ENCODE peak calls at places on chromosomes 7 and 10, in four cellular contexts. T, M, Q and I are unnamed samples. For H3K36me3, the result is how much of the 10 kb centered on the place peaks cover.

GRCh38 chr10:8296742-8297101 is 242.2 kb downstream of the GATA3 start:
- DNase-seq in T (no peak), M (no peak), Q (no peak), I (no peak)

GRCh38 chr7:81004098-81004497 is 85.2 kb upstream of the SEMA3C start:
- DNase-seq in T (no peak), M (no peak), Q (no peak), I (no peak)

GRCh38 chr7:1530946-1531262 is 402 bp downstream of the MAFK start:
- DNase-seq in T (no peak), M (no peak), Q (peak), I (no peak)

GRCh38 chr10:93716771-93717170 is 14.4 kb upstream of the FRA10AC1 start:
- DNase-seq in T (no peak), M (no peak), Q (no peak), I (no peak)

GRCh38 chr10:4443419-4443818 is 382.6 kb upstream of the AKR1E2 start:
- DNase-seq in T (no peak), M (no peak), Q (no peak), I (no peak)

GRCh38 chr7:155471728-155472127 is 13.8 kb downstream of the EN2 start:
- DNase-seq in T (no peak), M (no peak), Q (no peak), I (no peak)

GRCh38 chr10:113566888-113567287 is 14.0 kb downstream of the HABP2 start:
- DNase-seq in T (no peak), M (no peak), Q (no peak), I (no peak)

GRCh38 chr7:88184848-88185304 is 35.0 kb downstream of the SRI start:
- DNase-seq in T (no peak), M (no peak), Q (no peak), I (no peak)

GRCh38 chr10:16967000-16967865 is 150.0 kb upstream of the RSU1 start:
- DNase-seq in T (no peak), M (no peak), Q (peak), I (no peak)

GRCh38 chr7:7970620-7971307 is 2.2 kb downstream of the GLCCI1 start:
- DNase-seq in T (no peak), M (no peak), Q (no peak), I (no peak)

GRCh38 chr7:134527979-134528371 is 608 bp downstream of the AKR1B10 start:
- DNase-seq in T (no peak), M (no peak), Q (peak), I (no peak)

GRCh38 chr10:117980216-117980615 is 66.5 kb downstream of the RAB11FIP2 start:
- DNase-seq in T (no peak), M (no peak), Q (no peak), I (no peak)

GRCh38 chr10:59098811-59099452 is 77.5 kb upstream of the PHYHIPL start:
- DNase-seq in T (no peak), M (no peak), Q (peak), I (no peak)

GRCh38 chr10:75708060-75708459 is 276.6 kb downstream of the LRMDA start:
- DNase-seq in T (no peak), M (no peak), Q (peak), I (no peak)

GRCh38 chr7:91185771-91186170 is 78.5 kb upstream of the FZD1 start:
- DNase-seq in T (no peak), M (no peak), Q (no peak), I (no peak)

GRCh38 chr7:87599336-87599735 is 1.3 kb downstream of the ABCB1 start:
- DNase-seq in T (no peak), M (peak), Q (peak), I (peak)

GRCh38 chr7:119175916-119176627 is 951.6 kb downstream of the ANKRD7 start:
- DNase-seq in T (peak), M (no peak), Q (peak), I (peak)

GRCh38 chr7:16083931-16084330 is 337.4 kb downstream of the CRPPA start:
- DNase-seq in T (peak), M (no peak), Q (no peak), I (no peak)

GRCh38 chr7:69994907-69995542 is 396.8 kb downstream of the AUTS2 start:
- DNase-seq in T (no peak), M (no peak), Q (no peak), I (no peak)

GRCh38 chr7:87231715-87232114 is 12.2 kb upstream of the TMEM243 start:
- DNase-seq in T (no peak), M (no peak), Q (no peak), I (no peak)

GRCh38 chr10:127044191-127044590 is 139.0 kb downstream of the DOCK1 start:
- DNase-seq in T (no peak), M (no peak), Q (peak), I (no peak)

GRCh38 chr10:8060010-8060703 is 5.7 kb downstream of the GATA3 start:
- DNase-seq in T (no peak), M (no peak), Q (peak), I (peak)

GRCh38 chr7:27110977-27111752 is 8.7 kb upstream of the HOXA2 start:
- DNase-seq in T (no peak), M (no peak), Q (no peak), I (no peak)

GRCh38 chr10:130141878-130142277 is 5.7 kb downstream of the GLRX3 start:
- DNase-seq in T (no peak), M (no peak), Q (no peak), I (no peak)

GRCh38 chr10:67818323-67818722 is 19.7 kb downstream of the DNAJC12 start:
- DNase-seq in T (no peak), M (no peak), Q (peak), I (no peak)

GRCh38 chr10:100828744-100829102 is 83.3 kb downstream of the PAX2 start:
- DNase-seq in T (no peak), M (no peak), Q (peak), I (no peak)

GRCh38 chr10:49280001-49280408 is 19.0 kb upstream of the C10orf71 start:
- DNase-seq in T (no peak), M (no peak), Q (no peak), I (no peak)

GRCh38 chr7:74503061-74503460 is 49.4 kb downstream of the GTF2IRD1 start:
- DNase-seq in T (no peak), M (no peak), Q (no peak), I (no peak)

GRCh38 chr10:54463644-54464043 is 337.4 kb downstream of the PCDH15 start:
- DNase-seq in T (no peak), M (no peak), Q (no peak), I (no peak)

GRCh38 chr7:134730359-134730758 is 49.1 kb upstream of the CALD1 start:
- DNase-seq in T (no peak), M (no peak), Q (no peak), I (no peak)

GRCh38 chr10:118950190-118950658 is 79.3 kb upstream of the NANOS1 start:
- DNase-seq in T (no peak), M (no peak), Q (no peak), I (no peak)

GRCh38 chr7:48113270-48113669 is 24.2 kb downstream of the UPP1 start:
- DNase-seq in T (no peak), M (no peak), Q (no peak), I (no peak)

GRCh38 chr10:78829570-78829969 is 239.2 kb upstream of the ZMIZ1 start:
- DNase-seq in T (no peak), M (no peak), Q (no peak), I (no peak)
- H3K4me3 ChIP-seq in T (no peak), M (no peak), Q (no peak), I (no peak)

DNA sequence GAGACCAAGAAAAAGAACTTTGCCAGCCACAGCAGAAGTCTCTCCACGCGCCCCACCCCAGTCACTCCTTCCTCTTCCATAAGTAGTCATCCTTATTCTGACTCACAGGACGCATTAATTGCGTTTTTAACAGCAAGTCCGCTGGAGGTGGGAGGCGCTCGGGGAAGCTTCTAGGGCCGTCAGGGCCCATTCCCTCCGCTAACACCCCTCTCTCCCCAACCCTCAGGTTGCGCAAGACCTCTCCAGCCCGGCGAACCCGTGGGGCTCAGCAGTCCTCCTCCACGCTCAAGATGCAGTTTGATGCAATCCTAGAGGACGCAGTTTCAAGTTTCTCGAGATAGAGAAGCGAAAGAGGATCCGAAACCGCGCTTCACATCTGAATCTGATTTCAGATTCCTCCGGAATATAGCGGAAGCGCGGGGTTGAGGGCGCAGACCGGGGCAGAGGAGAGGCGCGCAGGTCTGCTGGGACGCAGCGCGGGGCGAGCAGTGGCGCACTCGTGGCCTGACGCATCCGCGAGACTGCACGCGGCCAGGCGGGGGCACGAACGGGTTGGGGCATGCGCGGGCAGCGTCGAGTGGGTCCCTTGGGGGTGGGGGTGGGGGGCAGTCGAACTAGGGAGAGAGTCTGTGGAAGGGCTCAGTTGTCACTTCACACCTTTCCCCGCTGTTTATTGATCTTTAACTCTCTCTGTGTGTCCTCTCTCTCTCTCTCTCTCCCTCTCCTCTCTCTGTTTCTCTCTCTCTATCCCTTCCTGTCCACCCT is 37.8 kb upstream of the PSAP start:
- DNase-seq in T (peak), M (peak), Q (peak), I (peak)
- TF ChIP-seq CTCF in T (no peak), M (no peak), Q (peak), I (peak)

DNA sequence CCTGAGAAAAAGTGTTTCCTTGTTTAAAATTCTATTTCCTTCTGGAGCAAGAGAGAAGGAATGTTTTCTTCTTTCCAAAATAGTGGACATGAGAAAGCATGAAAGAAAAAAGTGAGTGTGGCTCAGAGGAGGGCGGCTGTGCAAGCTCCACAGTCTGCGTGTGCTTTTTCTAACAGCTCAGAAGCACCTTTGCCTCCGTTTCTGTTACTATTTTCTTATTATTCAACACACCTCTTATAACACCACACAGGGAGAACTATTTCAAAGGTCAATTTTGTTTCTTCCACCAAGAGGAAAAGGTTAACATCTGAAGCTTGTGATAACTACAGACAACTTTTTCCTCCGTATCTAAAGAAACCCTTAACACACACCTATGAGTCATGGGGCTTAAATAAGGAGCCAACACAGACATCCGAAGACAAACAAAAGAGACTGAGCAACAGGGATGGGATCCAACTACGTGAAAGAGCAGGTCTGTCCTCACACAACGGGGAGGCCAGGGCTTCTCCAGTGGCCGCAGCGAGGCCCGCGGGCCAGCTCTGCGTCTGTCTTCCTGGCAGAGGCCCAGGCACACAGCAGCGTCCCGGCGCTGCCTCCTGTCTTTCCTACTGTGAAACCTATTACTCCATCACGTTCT is 36.2 kb upstream of the NCAPG2 start:
- DNase-seq in T (no peak), M (no peak), Q (peak), I (no peak)
- H3K36me3 ChIP-seq in T (under half), M (under half), Q (under half), I (under half)

GRCh38 chr10:12337407-12337806 is 11.9 kb upstream of the CAMK1D start:
- DNase-seq in T (no peak), M (no peak), Q (no peak), I (no peak)
- H3K4me3 ChIP-seq in T (no peak), M (no peak), Q (no peak), I (no peak)

DNA sequence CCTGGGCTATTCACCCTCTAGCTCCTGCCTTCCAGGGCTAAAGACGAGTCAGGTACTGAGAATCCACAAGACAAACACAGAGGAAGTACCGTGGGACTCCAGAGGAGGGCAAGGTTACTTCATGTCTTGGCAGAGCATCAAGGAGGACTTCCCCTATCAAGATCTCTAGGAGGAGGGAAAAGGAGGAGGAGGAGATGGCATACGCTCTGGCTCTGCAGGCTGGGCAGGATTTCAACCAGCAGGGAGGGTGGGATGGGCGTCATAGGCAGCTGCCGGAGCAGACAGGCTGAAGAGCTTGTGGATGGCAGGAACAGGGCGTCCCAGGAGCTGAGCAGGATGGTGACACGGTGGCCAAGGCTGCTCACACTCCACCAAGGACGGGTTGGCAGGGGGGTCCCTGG is 21.3 kb downstream of the MDH2 start:
- DNase-seq in T (peak), M (peak), Q (peak), I (no peak)
- TF ChIP-seq CTCF in T (peak), M (no peak), Q (peak), I (no peak)